ENCODE peak calls at places on chromosomes 16 and 17, in four cellular contexts. R is AG04450, Y is lower lobe of right lung, N is GM20000. E is an unnamed sample.

GRCh38 chr17:17535957-17536356 is 39.8 kb upstream of the RASD1 start:
- DNase-seq in R (no peak), Y (peak), N (no peak), E (no peak)

GRCh38 chr16:31200821-31201510 is 1.6 kb downstream of the PYCARD start:
- DNase-seq in R (no peak), Y (no peak), N (no peak), E (no peak)

GRCh38 chr16:74582984-74583383 is 23.9 kb downstream of the GLG1 start:
- DNase-seq in R (no peak), Y (no peak), N (no peak), E (no peak)

GRCh38 chr16:86455116-86455515 is 55.2 kb upstream of the FOXF1 start:
- DNase-seq in R (peak), Y (no peak), N (no peak), E (no peak)

GRCh38 chr17:4969551-4970231 is 2.1 kb upstream of the SPAG7 start:
- DNase-seq in R (no peak), Y (no peak), N (no peak), E (no peak)

GRCh38 chr17:31269178-31269577 is 27.9 kb downstream of the OMG start:
- DNase-seq in R (no peak), Y (no peak), N (no peak), E (no peak)

GRCh38 chr17:83176272-83176955 is 97.0 kb downstream of the METRNL start:
- DNase-seq in R (no peak), Y (no peak), N (no peak), E (no peak)

GRCh38 chr17:81288715-81289114 is 6.4 kb downstream of the SLC38A10 start:
- DNase-seq in R (no peak), Y (no peak), N (no peak), E (no peak)

GRCh38 chr16:30051518-30051917 is 14.0 kb upstream of the ALDOA start:
- DNase-seq in R (no peak), Y (no peak), N (no peak), E (no peak)

GRCh38 chr17:40553694-40554534 is 11.4 kb downstream of the CCR7 start:
- DNase-seq in R (no peak), Y (no peak), N (no peak), E (no peak)

GRCh38 chr17:42117397-42118125 is 3.6 kb downstream of the KAT2A start:
- DNase-seq in R (no peak), Y (no peak), N (no peak), E (no peak)

GRCh38 chr16:66953462-66954096 is 7.5 kb upstream of the CES3 start:
- DNase-seq in R (no peak), Y (no peak), N (no peak), E (no peak)

GRCh38 chr16:23469814-23470213 is 16.8 kb upstream of the COG7 start:
- DNase-seq in R (no peak), Y (no peak), N (no peak), E (no peak)

GRCh38 chr16:86707171-86707570 is 128.8 kb downstream of the FOXL1 start:
- DNase-seq in R (no peak), Y (no peak), N (no peak), E (no peak)

GRCh38 chr17:6547336-6547735 is 9.0 kb downstream of the PITPNM3 start:
- DNase-seq in R (no peak), Y (no peak), N (no peak), E (no peak)

GRCh38 chr17:1035546-1036170 is 38.7 kb downstream of the TIMM22 start:
- DNase-seq in R (no peak), Y (no peak), N (no peak), E (no peak)

GRCh38 chr17:59762022-59762825 is 54.8 kb downstream of the VMP1 start:
- DNase-seq in R (no peak), Y (no peak), N (peak), E (no peak)

GRCh38 chr16:17235147-17235817 is 235.5 kb downstream of the XYLT1 start:
- DNase-seq in R (no peak), Y (no peak), N (no peak), E (no peak)

GRCh38 chr16:50244140-50244503 is 22.2 kb upstream of the ADCY7 start:
- DNase-seq in R (no peak), Y (no peak), N (no peak), E (no peak)

GRCh38 chr17:34420900-34421299 is 57.9 kb upstream of the CCL1 start:
- DNase-seq in R (no peak), Y (no peak), N (no peak), E (no peak)

GRCh38 chr17:39740357-39741111 is 2.8 kb downstream of the GRB7 start:
- DNase-seq in R (no peak), Y (no peak), N (no peak), E (peak)

GRCh38 chr16:67254809-67255552 is 6.2 kb downstream of the SLC9A5 start:
- DNase-seq in R (no peak), Y (no peak), N (no peak), E (no peak)

GRCh38 chr16:66840883-66841282 is 3.3 kb upstream of the CA7 start:
- DNase-seq in R (no peak), Y (no peak), N (no peak), E (no peak)

GRCh38 chr17:71441098-71441497 is 679.7 kb upstream of the SOX9 start:
- DNase-seq in R (peak), Y (no peak), N (no peak), E (peak)

GRCh38 chr16:61871837-61872777 is 164.1 kb downstream of the CDH8 start:
- DNase-seq in R (no peak), Y (no peak), N (no peak), E (no peak)
- TF ChIP-seq CTCF in R (no peak), Y (no peak), N (no peak), E (no peak)

GRCh38 chr16:88941933-88942909 is 34.8 kb downstream of the CBFA2T3 start:
- DNase-seq in R (no peak), Y (peak), N (peak), E (no peak)
- TF ChIP-seq CTCF in R (peak), Y (peak), N (peak), E (peak)

GRCh38 chr16:77745972-77746371 is 23.7 kb downstream of the NUDT7 start:
- DNase-seq in R (peak), Y (no peak), N (no peak), E (no peak)
- TF ChIP-seq CTCF in R (no peak), Y (no peak), N (no peak), E (no peak)

GRCh38 chr17:63436523-63437110 is 9.5 kb downstream of the CYB561 start:
- DNase-seq in R (no peak), Y (no peak), N (no peak), E (no peak)
- TF ChIP-seq CTCF in R (no peak), Y (peak), N (no peak), E (peak)

GRCh38 chr16:1705688-1706385 is at the start of gene MAPK8IP3:
- DNase-seq in R (peak), Y (peak), N (peak), E (no peak)

GRCh38 chr16:1708083-1708767 is 2.2 kb downstream of the MAPK8IP3 start:
- DNase-seq in R (no peak), Y (no peak), N (no peak), E (no peak)

GRCh38 chr16:1706386-1707192 is 594 bp downstream of the MAPK8IP3 start:
- DNase-seq in R (no peak), Y (no peak), N (peak), E (no peak)

GRCh38 chr16:1708768-1709180 is 2.8 kb downstream of the MAPK8IP3 start:
- DNase-seq in R (peak), Y (no peak), N (no peak), E (no peak)

GRCh38 chr16:1707193-1707790 is 1.3 kb downstream of the MAPK8IP3 start:
- DNase-seq in R (no peak), Y (no peak), N (peak), E (no peak)
- TF ChIP-seq CTCF in R (no peak), Y (no peak), N (no peak), E (no peak)

DNA sequence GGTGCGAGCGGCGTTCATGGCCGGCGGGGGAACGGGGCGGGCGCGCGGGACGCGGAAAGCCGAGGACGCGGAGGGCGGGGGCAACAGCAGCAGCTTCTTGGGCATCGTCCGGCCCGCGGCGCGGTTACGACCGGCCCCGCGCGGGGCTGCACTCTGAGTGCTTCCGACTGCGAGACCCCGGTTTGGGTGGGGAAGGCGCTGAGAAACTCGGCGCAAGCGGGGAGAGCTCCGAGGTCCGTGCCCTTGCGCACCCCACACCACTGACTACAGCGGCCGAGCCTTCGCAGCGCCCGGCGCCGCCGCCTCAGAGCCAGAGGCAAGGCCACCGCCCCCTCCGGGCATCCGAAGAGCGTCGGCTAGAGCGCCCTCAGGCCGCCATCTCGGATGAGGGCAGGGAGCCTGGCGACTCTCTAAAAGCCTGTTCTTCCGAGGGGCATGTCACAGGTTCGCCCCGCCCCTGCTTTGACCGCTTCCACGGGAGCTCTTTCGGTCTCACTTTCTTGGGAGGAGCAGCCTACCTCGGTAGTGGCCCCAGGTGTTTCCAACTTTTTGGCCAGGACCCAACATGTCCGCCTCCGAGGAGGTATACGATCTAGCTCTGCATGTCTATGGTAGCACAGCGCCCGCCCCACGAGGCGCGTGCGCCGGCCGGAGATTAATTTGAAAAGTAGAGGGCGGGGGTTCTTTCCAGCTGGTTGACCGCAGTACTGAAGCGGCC is at the start of gene PRPSAP1:
- DNase-seq in R (peak), Y (peak), N (peak), E (no peak)
- TF ChIP-seq CTCF in R (peak), Y (peak), N (no peak), E (peak)

GRCh38 chr16:58345574-58346354 is 46.5 kb upstream of the GINS3 start:
- DNase-seq in R (no peak), Y (no peak), N (no peak), E (no peak)
- TF ChIP-seq CTCF in R (peak), Y (no peak), N (no peak), E (no peak)

GRCh38 chr17:29867643-29868181 is 62.3 kb downstream of the SSH2 start:
- DNase-seq in R (no peak), Y (no peak), N (no peak), E (no peak)
- TF ChIP-seq CTCF in R (peak), Y (peak), N (no peak), E (peak)

GRCh38 chr17:50330151-50330753 is 15.7 kb upstream of the XYLT2 start:
- DNase-seq in R (no peak), Y (no peak), N (no peak), E (no peak)
- TF ChIP-seq CTCF in R (no peak), Y (no peak), N (no peak), E (no peak)